ENCODE peak calls at places on chromosomes 7 and 10, in nine cellular contexts. H is GM12891, F is HepG2, B is transverse colon, R is HCT116, V is spleen, C is H1, G is stomach, P is suprapubic skin. A is an unnamed sample.
A peak's percentile ranks its signal among the peaks of the same experiment; 100 is the strongest.

GRCh38 chr7:149422914-149423285 is 38.0 kb downstream of the ZNF777 start:
- DNase-seq in R (no peak), H (peak; percentile 39), G (peak; percentile 31), C (peak; percentile 78), P (no peak), F (no peak), V (peak; percentile 92), B (peak; percentile 37), A (no peak)

GRCh38 chr10:75662715-75663114 is 231.3 kb downstream of the LRMDA start:
- DNase-seq in R (no peak), F (no peak), B (peak; percentile 37), P (no peak), G (no peak), V (no peak), H (no peak), C (no peak), A (peak; percentile 90)

GRCh38 chr10:123633106-123633505 is 33.0 kb upstream of the GPR26 start:
- DNase-seq in G (no peak), H (no peak), P (no peak), F (no peak), B (no peak), C (no peak), V (no peak), R (no peak), A (no peak)

GRCh38 chr7:36945612-36946400 is 221.5 kb upstream of the AOAH start:
- DNase-seq in P (no peak), F (peak; percentile 86), B (peak; percentile 43), G (peak; percentile 76), V (no peak), H (no peak), C (no peak), R (no peak), A (no peak)

GRCh38 chr7:50577569-50577968 is 12.4 kb upstream of the DDC start:
- DNase-seq in G (no peak), P (no peak), H (no peak), R (no peak), F (no peak), C (no peak), V (no peak), B (no peak), A (no peak)

GRCh38 chr7:8982338-8982994 is 549.1 kb downstream of the NXPH1 start:
- DNase-seq in B (no peak), C (no peak), R (no peak), H (no peak), V (no peak), F (no peak), G (no peak), P (no peak), A (no peak)

GRCh38 chr7:126699707-126700106 is 553.0 kb downstream of the GRM8 start:
- DNase-seq in B (no peak), C (no peak), F (no peak), G (no peak), P (no peak), R (no peak), V (no peak), H (no peak), A (no peak)

GRCh38 chr7:157552295-157552993 is 215.6 kb downstream of the DNAJB6 start:
- DNase-seq in F (no peak), R (no peak), B (no peak), V (peak; percentile 54), G (no peak), C (no peak), P (peak; percentile 45), H (no peak), A (no peak)

GRCh38 chr10:100518761-100519241 is 860 bp downstream of the SEC31B start:
- DNase-seq in C (peak; percentile 79), V (no peak), H (no peak), P (no peak), B (peak; percentile 70), R (peak; percentile 41), F (peak; percentile 65), G (peak; percentile 79), A (no peak)
- TF ChIP-seq POLR2AphosphoS5 in C (no peak), V (no peak), H (no peak), P (no peak), B (no peak), R (no peak), F (no peak), G (no peak), A (no peak)

GRCh38 chr7:101099969-101100781 is 14.9 kb downstream of the TRIM56 start:
- DNase-seq in H (no peak), P (peak; percentile 97), F (peak; percentile 88), B (peak; percentile 85), R (peak; percentile 84), V (peak; percentile 85), G (peak; percentile 86), C (peak; percentile 72), A (peak; percentile 98)
- TF ChIP-seq POLR2A in H (no peak), P (no peak), F (no peak), B (peak; percentile 10), R (no peak), V (no peak), G (no peak), C (peak; percentile 65), A (no peak)

DNA sequence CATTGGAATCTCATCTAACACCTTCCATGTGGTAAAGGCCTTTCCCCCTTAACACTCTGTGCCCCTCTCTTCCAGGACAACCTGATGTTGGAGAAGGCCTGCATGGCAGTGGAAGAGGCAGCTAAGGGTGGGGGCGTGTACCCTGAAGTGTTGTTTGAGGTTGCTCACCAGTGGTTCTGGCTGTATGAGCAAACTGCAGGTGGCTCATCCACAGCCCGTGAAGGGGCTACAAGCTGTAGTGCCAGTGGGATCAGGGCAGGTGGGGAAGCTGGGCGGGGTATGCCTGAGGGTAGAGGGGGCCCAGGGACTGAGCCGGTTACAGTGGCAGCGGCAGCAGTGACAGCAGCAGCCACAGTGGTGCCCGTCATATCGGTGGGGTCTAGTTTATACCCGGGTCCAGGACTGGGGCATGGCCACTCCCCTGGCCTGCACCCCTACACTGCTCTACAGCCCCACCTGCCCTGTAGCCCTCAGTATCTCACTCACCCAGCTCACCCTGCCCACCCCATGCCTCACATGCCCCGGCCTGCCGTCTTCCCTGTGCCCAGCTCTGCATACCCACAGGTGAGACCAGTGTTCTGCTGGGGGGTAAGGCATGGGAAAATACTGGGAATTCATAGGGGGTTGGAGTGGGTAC is 12.4 kb downstream of the NDST2 start:
- DNase-seq in F (no peak), B (no peak), C (no peak), V (peak; percentile 74), G (no peak), P (no peak), R (no peak), H (no peak), A (peak; percentile 63)
- TF ChIP-seq POLR2AphosphoS5 in F (peak; percentile 22), B (no peak), C (peak; percentile 29), V (peak; percentile 82), G (no peak), P (no peak), R (no peak), H (no peak), A (no peak)

GRCh38 chr7:35036361-35037171 is 719 bp downstream of the DPY19L1 start:
- DNase-seq in H (peak; percentile 14), G (peak; percentile 74), P (peak; percentile 71), F (peak; percentile 46), C (peak; percentile 66), B (peak; percentile 64), V (peak; percentile 92), R (no peak), A (peak; percentile 77)

GRCh38 chr7:35037211-35037525 is at the start of gene DPY19L1:
- DNase-seq in G (no peak), C (no peak), P (no peak), V (no peak), R (no peak), F (no peak), H (no peak), B (no peak), A (no peak)

GRCh38 chr7:35039343-35039742 is 2.1 kb upstream of the DPY19L1 start:
- DNase-seq in B (no peak), V (no peak), R (no peak), F (no peak), H (no peak), G (no peak), P (no peak), C (no peak), A (no peak)

GRCh38 chr7:35038340-35038738 is 1.1 kb upstream of the DPY19L1 start:
- DNase-seq in H (no peak), V (no peak), R (no peak), B (no peak), G (no peak), C (no peak), F (no peak), P (no peak), A (no peak)

DNA sequence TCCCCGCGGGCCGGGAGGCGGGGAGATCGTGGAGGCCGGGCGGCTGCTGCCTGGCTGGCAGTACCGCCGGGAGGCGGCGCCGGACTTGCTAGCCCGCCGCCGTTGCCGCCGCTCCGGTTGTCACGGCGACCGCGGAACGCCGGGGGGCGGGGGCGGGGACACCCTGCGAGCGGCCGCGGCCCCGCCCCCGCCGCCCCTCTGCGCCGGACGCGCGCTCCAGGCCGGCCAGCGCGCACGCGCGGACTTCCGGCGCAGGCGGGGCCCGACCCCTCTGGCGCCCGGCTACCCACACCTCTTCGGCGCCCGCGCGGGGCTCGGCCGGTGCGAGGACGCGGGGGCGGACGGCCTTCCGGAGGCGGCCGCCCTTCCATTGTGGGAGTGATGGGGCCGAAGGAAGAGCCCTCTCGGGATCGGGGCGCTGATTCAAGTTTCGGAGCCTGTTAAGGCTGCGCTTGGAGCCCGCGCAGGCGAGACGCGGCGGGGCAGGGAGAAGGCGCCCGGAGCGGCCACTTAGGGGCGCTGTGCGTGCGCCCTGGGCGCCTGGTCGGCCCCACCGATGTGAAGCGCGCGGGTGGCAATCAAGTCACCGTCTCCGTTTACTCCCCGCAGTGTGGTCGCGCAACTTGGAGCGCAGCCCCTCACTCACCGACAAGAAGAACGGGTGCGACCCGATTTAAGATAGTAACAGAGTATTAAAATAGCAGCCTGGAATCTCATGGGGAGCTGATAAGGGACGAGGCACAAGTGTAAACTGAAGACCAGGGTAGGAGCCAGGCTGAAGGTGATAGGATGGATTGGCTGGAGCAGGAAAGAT is 448 bp upstream of the DPY19L1 start:
- DNase-seq in F (peak; percentile 79), P (peak; percentile 92), G (peak; percentile 97), V (peak; percentile 99), C (peak; percentile 91), H (peak; percentile 83), R (peak; percentile 74), B (peak; percentile 96), A (peak; percentile 96)
- TF ChIP-seq POLR2A in F (peak; percentile 66), P (no peak), G (no peak), V (no peak), C (peak; percentile 79), H (no peak), R (peak; percentile 11), B (no peak), A (no peak)

DNA sequence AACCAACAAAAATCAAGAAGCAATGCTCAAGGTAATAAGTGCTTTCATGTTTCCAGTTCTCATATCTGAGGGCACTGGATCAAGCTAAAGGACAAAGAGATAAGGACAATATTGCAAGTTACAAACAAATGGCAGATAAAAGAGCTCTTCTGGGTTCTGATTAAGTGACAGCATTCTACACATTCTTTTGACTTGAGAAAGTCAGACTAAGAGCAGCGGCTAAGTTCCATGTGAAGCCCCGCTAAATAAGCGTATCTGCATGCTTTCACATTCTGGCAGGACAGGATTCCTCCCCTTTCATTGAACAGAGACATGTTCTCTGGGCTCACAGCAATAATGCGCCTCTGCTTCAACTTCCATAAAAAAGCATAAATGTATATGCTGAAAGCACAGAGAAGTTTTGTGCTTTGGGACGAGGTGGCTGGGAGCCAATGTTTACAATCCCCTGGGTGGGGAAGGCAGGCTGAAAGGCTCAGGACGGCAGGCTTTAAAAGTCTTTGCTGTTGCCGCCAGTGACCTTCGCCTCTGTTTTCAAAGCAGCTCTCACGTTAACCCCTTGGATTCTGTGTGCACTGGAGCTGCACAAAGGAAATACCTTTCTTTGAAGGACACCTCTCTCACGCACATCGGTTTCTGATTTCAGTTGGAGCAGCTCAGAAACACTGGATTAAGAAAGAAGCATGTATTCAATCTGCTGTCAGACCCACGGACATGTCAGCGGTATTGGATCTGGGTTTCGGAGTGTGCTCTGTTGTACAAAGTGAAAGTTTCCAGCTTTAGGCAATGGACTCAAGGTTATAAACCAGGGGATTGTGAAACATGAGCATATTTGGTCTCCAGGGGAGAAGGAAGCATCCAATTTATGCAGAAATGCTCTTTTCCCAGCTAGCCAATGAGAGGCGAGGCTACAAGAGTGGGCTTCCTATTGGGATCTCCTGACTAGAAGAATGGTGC is 105.4 kb upstream of the FAM133B start:
- DNase-seq in G (peak; percentile 87), F (peak; percentile 99), H (no peak), V (no peak), B (peak; percentile 91), R (peak; percentile 82), P (peak; percentile 63), C (peak; percentile 61), A (no peak)
- TF ChIP-seq POLR2AphosphoS5 in G (peak; percentile 18), F (peak; percentile 69), H (no peak), V (no peak), B (peak; percentile 37), R (no peak), P (no peak), C (no peak), A (no peak)

A was measured in sigmoid colon.